ENCODE peak calls at places on chromosomes 4 and X, in six cellular contexts. I, A, D, E, Q and J are unnamed samples.

GRCh38 chrX:16628954-16629595 is 20.9 kb upstream of the S100G start:
- DNase-seq in I (no peak), A (no peak), D (no peak), E (no peak), Q (no peak), J (no peak)

GRCh38 chr4:132396636-132397035 is 752.5 kb upstream of the PCDH10 start:
- DNase-seq in I (no peak), A (no peak), D (no peak), E (no peak), Q (peak; percentile 4), J (no peak)

GRCh38 chr4:147828361-147828760 is 96.5 kb downstream of the ARHGAP10 start:
- DNase-seq in I (no peak), A (no peak), D (no peak), E (no peak), Q (peak; percentile 56), J (no peak)

GRCh38 chr4:110675406-110675805 is 52.5 kb upstream of the PITX2 start:
- DNase-seq in I (no peak), A (no peak), D (no peak), E (no peak), Q (no peak), J (no peak)

GRCh38 chrX:114976321-114976720 is 41.1 kb downstream of the IL13RA2 start:
- DNase-seq in I (no peak), A (no peak), D (no peak), E (no peak), Q (peak; percentile 19), J (no peak)

GRCh38 chr4:114659386-114660008 is 60.9 kb downstream of the UGT8 start:
- DNase-seq in I (peak; percentile 70), A (no peak), D (no peak), E (peak; percentile 47), Q (peak; percentile 64), J (peak; percentile 2)

GRCh38 chr4:53929955-53930798 is 134.2 kb downstream of the CHIC2 start:
- DNase-seq in I (peak; percentile 69), A (peak; percentile 87), D (peak; percentile 65), E (peak; percentile 73), Q (peak; percentile 93), J (peak; percentile 19)

GRCh38 chr4:48851651-48852050 is 20.8 kb downstream of the OCIAD1 start:
- DNase-seq in I (no peak), A (no peak), D (no peak), E (no peak), Q (no peak), J (no peak)

GRCh38 chr4:175308236-175308635 is 390.1 kb downstream of the ADAM29 start:
- DNase-seq in I (no peak), A (no peak), D (no peak), E (no peak), Q (peak; percentile 58), J (no peak)

GRCh38 chr4:166162327-166162726 is 289.3 kb downstream of the TLL1 start:
- DNase-seq in I (no peak), A (no peak), D (no peak), E (no peak), Q (no peak), J (no peak)

GRCh38 chrX:107000013-107000515 is at the start of gene MORC4:
- DNase-seq in I (peak; percentile 78), A (peak; percentile 85), D (peak; percentile 85), E (peak; percentile 67), Q (peak; percentile 81), J (peak; percentile 64)

GRCh38 chrX:134938682-134939081 is 52.1 kb upstream of the SMIM10 start:
- DNase-seq in I (no peak), A (no peak), D (no peak), E (no peak), Q (no peak), J (no peak)

GRCh38 chr4:120853101-120853940 is 69.2 kb downstream of the PRDM5 start:
- DNase-seq in I (no peak), A (no peak), D (no peak), E (no peak), Q (peak; percentile 67), J (no peak)

GRCh38 chr4:790466-790820 is 35.5 kb downstream of the CPLX1 start:
- DNase-seq in I (no peak), A (no peak), D (no peak), E (no peak), Q (no peak), J (no peak)

GRCh38 chrX:12798601-12799000 is 7.4 kb downstream of the PRPS2 start:
- DNase-seq in I (no peak), A (no peak), D (no peak), E (no peak), Q (peak; percentile 79), J (no peak)

GRCh38 chr4:21768349-21769310 is 179.9 kb downstream of the KCNIP4 start:
- DNase-seq in I (no peak), A (no peak), D (no peak), E (no peak), Q (peak; percentile 52), J (no peak)

GRCh38 chr4:143539670-143540023 is 26.1 kb downstream of the SMARCA5 start:
- DNase-seq in I (no peak), A (no peak), D (no peak), E (no peak), Q (no peak), J (no peak)

GRCh38 chr4:8706221-8707044 is 113.9 kb downstream of the CPZ start:
- DNase-seq in I (no peak), A (no peak), D (no peak), E (no peak), Q (no peak), J (no peak)

GRCh38 chrX:102845020-102845419 is 92.1 kb upstream of the RAB40AL start:
- DNase-seq in I (no peak), A (no peak), D (no peak), E (no peak), Q (no peak), J (no peak)

GRCh38 chrX:142266417-142266816 is 61.3 kb upstream of the MAGEC2 start:
- DNase-seq in I (no peak), A (no peak), D (no peak), E (no peak), Q (no peak), J (no peak)

GRCh38 chr4:114519368-114519767 is 79.2 kb upstream of the UGT8 start:
- DNase-seq in I (no peak), A (no peak), D (no peak), E (no peak), Q (no peak), J (no peak)

GRCh38 chr4:65665951-65666523 is 4.3 kb downstream of the EPHA5 start:
- DNase-seq in I (no peak), A (no peak), D (no peak), E (no peak), Q (no peak), J (peak; percentile 15)

GRCh38 chr4:147396105-147396504 is 84.8 kb upstream of the EDNRA start:
- DNase-seq in I (no peak), A (no peak), D (no peak), E (no peak), Q (no peak), J (no peak)

GRCh38 chr4:85932371-85933305 is 427.2 kb downstream of the MAPK10 start:
- DNase-seq in I (no peak), A (no peak), D (no peak), E (no peak), Q (no peak), J (no peak)

GRCh38 chr4:24472514-24473308 is 111.6 kb downstream of the DHX15 start:
- DNase-seq in I (peak; percentile 72), A (peak; percentile 81), D (peak; percentile 88), E (peak; percentile 58), Q (peak; percentile 74), J (peak; percentile 95)
- TF ChIP-seq POLR2A in I (peak; percentile 49), A (peak; percentile 12), D (peak; percentile 45), E (no peak), Q (no peak), J (no peak)

GRCh38 chr4:151052785-151053184 is 37.7 kb upstream of the LRBA start:
- DNase-seq in I (no peak), A (no peak), D (no peak), E (no peak), Q (no peak), J (no peak)

GRCh38 chr4:151055539-151055938 is 40.5 kb upstream of the LRBA start:
- DNase-seq in I (no peak), A (no peak), D (no peak), E (no peak), Q (no peak), J (no peak)
- TF ChIP-seq POLR2A in I (no peak), A (no peak), D (no peak), E (no peak), Q (no peak), J (no peak)

DNA sequence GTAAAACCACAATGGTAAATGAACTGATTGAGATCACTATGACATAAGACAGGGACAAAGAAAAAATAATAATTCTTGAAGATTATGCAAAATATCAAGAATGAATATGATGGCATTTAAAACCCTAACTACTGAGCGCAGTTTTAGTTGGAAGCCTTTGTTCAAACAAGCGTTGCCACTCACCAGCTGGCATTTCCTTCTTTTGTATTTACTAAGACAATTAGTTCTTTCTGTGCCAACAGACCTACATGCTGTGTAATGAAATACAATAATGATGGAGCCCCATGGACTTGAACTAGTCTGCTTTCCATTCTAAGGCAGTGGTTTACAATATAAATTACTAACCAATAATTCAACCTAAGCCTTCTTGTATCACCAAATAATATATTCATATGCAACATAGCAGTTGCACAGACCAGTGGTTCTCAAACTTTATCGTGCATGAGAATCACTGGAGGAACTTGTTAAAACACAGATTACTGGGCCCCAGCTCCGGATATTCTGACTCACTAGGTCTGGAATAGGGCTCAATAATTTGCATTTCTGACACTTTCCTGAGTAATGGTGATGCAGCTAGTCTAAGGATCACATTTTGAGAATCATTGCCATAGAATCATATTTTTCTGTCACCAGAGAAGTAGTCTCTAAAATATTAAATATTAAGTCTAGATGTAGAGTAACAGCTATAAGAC is 196.4 kb upstream of the MAGEB18 start:
- DNase-seq in I (no peak), A (no peak), D (no peak), E (no peak), Q (no peak), J (no peak)
- TF ChIP-seq POLR2A in I (no peak), A (no peak), D (no peak), E (no peak), Q (no peak), J (no peak)

GRCh38 chr4:74166823-74167222 is 8.9 kb downstream of the MTHFD2L start:
- DNase-seq in I (no peak), A (no peak), D (no peak), E (no peak), Q (no peak), J (no peak)

GRCh38 chr4:74166135-74166534 is 8.2 kb downstream of the MTHFD2L start:
- DNase-seq in I (no peak), A (no peak), D (no peak), E (no peak), Q (no peak), J (no peak)

GRCh38 chr4:74161676-74162450 is 3.9 kb downstream of the MTHFD2L start:
- DNase-seq in I (no peak), A (no peak), D (no peak), E (no peak), Q (peak; percentile 11), J (no peak)

GRCh38 chr4:74168841-74169240 is 10.9 kb downstream of the MTHFD2L start:
- DNase-seq in I (no peak), A (no peak), D (no peak), E (no peak), Q (no peak), J (no peak)

DNA sequence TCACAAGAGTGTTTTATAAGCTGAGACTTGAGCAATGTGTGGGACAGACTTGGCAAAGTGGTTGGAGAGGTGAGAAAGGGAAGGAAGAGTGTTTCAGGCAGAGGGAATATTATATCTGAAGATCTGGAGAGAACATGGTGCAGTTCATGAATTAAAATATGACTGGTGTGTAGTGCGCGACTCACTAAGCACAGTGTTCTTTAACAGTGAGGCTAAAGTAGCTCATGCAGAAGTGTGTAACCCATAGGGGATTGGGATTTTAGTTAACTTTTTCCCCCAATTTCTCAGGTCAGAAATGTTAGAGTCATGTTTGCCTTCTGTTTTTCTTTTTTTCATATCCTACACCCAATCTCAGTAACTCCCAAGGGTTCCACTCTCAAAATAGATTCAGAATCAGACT is 9.7 kb downstream of the MTHFD2L start:
- DNase-seq in I (no peak), A (no peak), D (no peak), E (no peak), Q (no peak), J (no peak)
- TF ChIP-seq POLR2A in I (no peak), A (no peak), D (no peak), E (no peak), Q (no peak), J (no peak)